ENCODE peak calls at places on chromosomes 12 and 14, in seven cellular contexts. N is transverse colon; P is AG20443; E is kidney tubule cell; C is activated CD4-positive, alpha-beta T cell treated with anti-CD3 and anti-CD28 coated beads, Interleukin-2, amount 10 ng/mL, durations not matched to agents 7 days and 5 days; H is GM12878; J is NCI-H1092. R is an unnamed sample.
A peak's percentile ranks its signal among the peaks of the same experiment; 100 is the strongest.

GRCh38 chr12:47221256-47222023 is 141.7 kb upstream of the AMIGO2 start:
- DNase-seq in N (no peak), P (no peak), E (no peak), C (no peak), H (no peak), J (no peak), R (no peak)

GRCh38 chr14:101225116-101225728 is 321.7 kb upstream of the RTL1 start:
- DNase-seq in N (no peak), P (no peak), E (no peak), C (no peak), H (no peak), J (peak; percentile 9), R (no peak)

GRCh38 chr12:74741113-74741512 is 203.5 kb downstream of the ATXN7L3B start:
- DNase-seq in N (no peak), P (no peak), E (no peak), C (no peak), H (no peak), J (no peak), R (no peak)

GRCh38 chr14:71397371-71397770 is 490.1 kb downstream of the PCNX1 start:
- DNase-seq in N (no peak), P (no peak), E (no peak), C (no peak), H (no peak), J (no peak), R (no peak)

GRCh38 chr14:91169951-91170350 is 56.1 kb downstream of the DGLUCY start:
- DNase-seq in N (no peak), P (no peak), E (no peak), C (no peak), H (no peak), J (no peak), R (no peak)

GRCh38 chr12:24407884-24408283 is 458.4 kb upstream of the SOX5 start:
- DNase-seq in N (no peak), P (no peak), E (no peak), C (no peak), H (no peak), J (no peak), R (no peak)

GRCh38 chr14:73660511-73660910 is 15.7 kb downstream of the DNAL1 start:
- DNase-seq in N (no peak), P (no peak), E (no peak), C (no peak), H (no peak), J (peak; percentile 17), R (no peak)

GRCh38 chr14:75981426-75981825 is 369 bp downstream of the TGFB3 start:
- DNase-seq in N (peak; percentile 17), P (no peak), E (no peak), C (peak; percentile 35), H (peak; percentile 60), J (peak; percentile 20), R (no peak)

GRCh38 chr14:79581912-79582576 is 629.3 kb downstream of the DIO2 start:
- DNase-seq in N (no peak), P (no peak), E (peak; percentile 89), C (no peak), H (no peak), J (no peak), R (no peak)

GRCh38 chr14:102375126-102375525 is 12.4 kb downstream of the TECPR2 start:
- DNase-seq in N (no peak), P (no peak), E (no peak), C (no peak), H (no peak), J (no peak), R (no peak)

GRCh38 chr12:100991059-100991562 is 196.5 kb downstream of the ANO4 start:
- DNase-seq in N (no peak), P (no peak), E (no peak), C (no peak), H (no peak), J (no peak), R (no peak)

GRCh38 chr12:45122776-45123380 is 72.0 kb upstream of the DBX2 start:
- DNase-seq in N (no peak), P (peak; percentile 15), E (peak; percentile 38), C (no peak), H (no peak), J (no peak), R (no peak)

GRCh38 chr12:21265932-21266331 is 68.8 kb downstream of the SLCO1A2 start:
- DNase-seq in N (no peak), P (no peak), E (no peak), C (no peak), H (no peak), J (no peak), R (no peak)

GRCh38 chr14:57898837-57899572 is 33.1 kb upstream of the SLC35F4 start:
- DNase-seq in N (no peak), P (no peak), E (no peak), C (no peak), H (no peak), J (no peak), R (no peak)

GRCh38 chr12:116320839-116321238 is 43.3 kb upstream of the MED13L start:
- DNase-seq in N (no peak), P (peak; percentile 50), E (no peak), C (no peak), H (no peak), J (no peak), R (no peak)

GRCh38 chr14:96683575-96684289 is 113.5 kb upstream of the VRK1 start:
- DNase-seq in N (no peak), P (no peak), E (peak; percentile 11), C (no peak), H (no peak), J (no peak), R (no peak)

GRCh38 chr14:74952697-74953484 is 2.5 kb downstream of the PGF start:
- DNase-seq in N (no peak), P (no peak), E (no peak), C (no peak), H (no peak), J (no peak), R (no peak)

GRCh38 chr12:122902854-122903703 is 7.2 kb upstream of the VPS37B start:
- DNase-seq in N (no peak), P (no peak), E (no peak), C (no peak), H (no peak), J (no peak), R (no peak)

GRCh38 chr12:14952295-14952995 is 9.0 kb downstream of the ARHGDIB start:
- DNase-seq in N (peak; percentile 26), P (peak; percentile 76), E (peak; percentile 97), C (peak; percentile 77), H (no peak), J (no peak), R (peak; percentile 91)

GRCh38 chr12:76915381-76916169 is 36.8 kb upstream of the CSRP2 start:
- DNase-seq in N (no peak), P (peak; percentile 54), E (no peak), C (no peak), H (no peak), J (no peak), R (peak; percentile 76)

GRCh38 chr14:100747021-100747586 is 20.4 kb downstream of the DLK1 start:
- DNase-seq in N (no peak), P (peak; percentile 90), E (peak; percentile 97), C (no peak), H (no peak), J (peak; percentile 57), R (peak; percentile 93)

GRCh38 chr14:21525995-21526671 is at the start of gene SALL2:
- DNase-seq in N (peak; percentile 71), P (peak; percentile 57), E (peak; percentile 57), C (peak; percentile 62), H (peak; percentile 21), J (peak; percentile 96), R (no peak)

GRCh38 chr12:74689071-74689655 is 151.5 kb downstream of the ATXN7L3B start:
- DNase-seq in N (no peak), P (peak; percentile 29), E (peak; percentile 50), C (no peak), H (no peak), J (no peak), R (peak; percentile 9)

GRCh38 chr12:77795699-77796098 is 35.0 kb upstream of the NAV3 start:
- DNase-seq in N (no peak), P (no peak), E (no peak), C (no peak), H (no peak), J (no peak), R (peak; percentile 37)

GRCh38 chr12:74900232-74900631 is 309.4 kb downstream of the KCNC2 start:
- DNase-seq in N (no peak), P (no peak), E (no peak), C (peak; percentile 12), H (no peak), J (no peak), R (no peak)

GRCh38 chr14:61948376-61948775 is 186.2 kb downstream of the SNAPC1 start:
- DNase-seq in N (no peak), P (no peak), E (no peak), C (no peak), H (no peak), J (no peak), R (no peak)

GRCh38 chr12:121626853-121627623 is 708 bp downstream of the ORAI1 start:
- DNase-seq in N (peak; percentile 63), P (peak; percentile 85), E (peak; percentile 78), C (peak; percentile 84), H (no peak), J (peak; percentile 8), R (no peak)

GRCh38 chr12:15265868-15266267 is 44.7 kb upstream of the RERG start:
- DNase-seq in N (no peak), P (no peak), E (no peak), C (no peak), H (no peak), J (no peak), R (no peak)

GRCh38 chr12:51873251-51873994 is 14.5 kb upstream of the ANKRD33 start:
- DNase-seq in N (no peak), P (no peak), E (no peak), C (no peak), H (no peak), J (no peak), R (no peak)

GRCh38 chr12:1130164-1130563 is 139.1 kb downstream of the ERC1 start:
- DNase-seq in N (peak; percentile 80), P (no peak), E (peak; percentile 46), C (no peak), H (no peak), J (no peak), R (no peak)

GRCh38 chr14:73014105-73014504 is 12.8 kb downstream of the ZFYVE1 start:
- DNase-seq in N (no peak), P (peak; percentile 48), E (no peak), C (peak; percentile 7), H (peak; percentile 90), J (no peak), R (no peak)

GRCh38 chr12:120498870-120499515 is 3.1 kb downstream of the DYNLL1 start:
- DNase-seq in N (no peak), P (no peak), E (no peak), C (no peak), H (no peak), J (no peak), R (no peak)

GRCh38 chr12:14769462-14769836 is 33.8 kb downstream of the WBP11 start:
- DNase-seq in N (peak; percentile 51), P (peak; percentile 16), E (no peak), C (no peak), H (no peak), J (no peak), R (no peak)

GRCh38 chr12:9064201-9064814 is 51.4 kb downstream of the A2M start:
- DNase-seq in N (peak; percentile 67), P (peak; percentile 69), E (peak; percentile 72), C (peak; percentile 57), H (no peak), J (no peak), R (no peak)